ENCODE peak calls at places on chromosomes 5 and 9, in eight cellular contexts. One of them, this sample, is unnamed.

GRCh38 chr9:18847576-18848275 is 185.3 kb downstream of the SAXO1 start:
- DNase-seq in 8988T: no peak
- DNase-seq in osteocyte: no peak
- DNase-seq in NCI-H1105: no peak
- DNase-seq in naive B cell: no peak
- DNase-seq in posterior cingulate gyrus: no peak
- DNase-seq in CD8-positive, alpha-beta T cell: no peak
- DNase-seq in hypothalamus: no peak
- DNase-seq in this sample: no peak

GRCh38 chr5:142235050-142235797 is 89.6 kb downstream of the SPRY4 start:
- DNase-seq in CD8-positive, alpha-beta T cell: no peak
- DNase-seq in 8988T: no peak
- DNase-seq in naive B cell: no peak
- DNase-seq in hypothalamus: no peak
- DNase-seq in NCI-H1105: no peak
- DNase-seq in posterior cingulate gyrus: no peak
- DNase-seq in osteocyte: no peak
- DNase-seq in this sample: peak

GRCh38 chr5:35938518-35939227 is at the start of gene CAPSL:
- DNase-seq in osteocyte: no peak
- DNase-seq in naive B cell: no peak
- DNase-seq in posterior cingulate gyrus: no peak
- DNase-seq in CD8-positive, alpha-beta T cell: no peak
- DNase-seq in hypothalamus: peak
- DNase-seq in 8988T: no peak
- DNase-seq in NCI-H1105: peak
- DNase-seq in this sample: peak

GRCh38 chr5:58934629-58935097 is 351.8 kb downstream of the RAB3C start:
- DNase-seq in naive B cell: no peak
- DNase-seq in hypothalamus: no peak
- DNase-seq in osteocyte: no peak
- DNase-seq in posterior cingulate gyrus: no peak
- DNase-seq in NCI-H1105: no peak
- DNase-seq in 8988T: no peak
- DNase-seq in CD8-positive, alpha-beta T cell: no peak
- DNase-seq in this sample: no peak

GRCh38 chr9:135344915-135345500 is 134.6 kb upstream of the PPP1R26 start:
- DNase-seq in 8988T: no peak
- DNase-seq in posterior cingulate gyrus: peak
- DNase-seq in NCI-H1105: no peak
- DNase-seq in naive B cell: no peak
- DNase-seq in CD8-positive, alpha-beta T cell: no peak
- DNase-seq in hypothalamus: no peak
- DNase-seq in osteocyte: no peak
- DNase-seq in this sample: no peak

GRCh38 chr9:12956261-12956660 is 181.4 kb downstream of the LURAP1L start:
- DNase-seq in CD8-positive, alpha-beta T cell: no peak
- DNase-seq in naive B cell: no peak
- DNase-seq in osteocyte: no peak
- DNase-seq in posterior cingulate gyrus: no peak
- DNase-seq in 8988T: no peak
- DNase-seq in NCI-H1105: no peak
- DNase-seq in hypothalamus: no peak
- DNase-seq in this sample: no peak

GRCh38 chr9:130835441-130836298 is 616 bp downstream of the ABL1 start:
- DNase-seq in naive B cell: peak
- DNase-seq in osteocyte: no peak
- DNase-seq in CD8-positive, alpha-beta T cell: peak
- DNase-seq in hypothalamus: no peak
- DNase-seq in posterior cingulate gyrus: peak
- DNase-seq in NCI-H1105: peak
- DNase-seq in 8988T: peak
- DNase-seq in this sample: peak

GRCh38 chr5:374631-375335 is 53.3 kb downstream of the AHRR start:
- DNase-seq in posterior cingulate gyrus: peak
- DNase-seq in CD8-positive, alpha-beta T cell: no peak
- DNase-seq in osteocyte: peak
- DNase-seq in 8988T: no peak
- DNase-seq in NCI-H1105: no peak
- DNase-seq in hypothalamus: no peak
- DNase-seq in naive B cell: no peak
- DNase-seq in this sample: no peak

GRCh38 chr9:5793812-5794211 is 39.1 kb downstream of the ERMP1 start:
- DNase-seq in osteocyte: no peak
- DNase-seq in posterior cingulate gyrus: no peak
- DNase-seq in CD8-positive, alpha-beta T cell: no peak
- DNase-seq in naive B cell: no peak
- DNase-seq in hypothalamus: no peak
- DNase-seq in NCI-H1105: no peak
- DNase-seq in 8988T: no peak
- DNase-seq in this sample: no peak

GRCh38 chr9:97980918-97981827 is 2.0 kb upstream of the ANP32B start:
- DNase-seq in naive B cell: no peak
- DNase-seq in osteocyte: no peak
- DNase-seq in hypothalamus: peak
- DNase-seq in NCI-H1105: no peak
- DNase-seq in CD8-positive, alpha-beta T cell: no peak
- DNase-seq in posterior cingulate gyrus: peak
- DNase-seq in 8988T: no peak
- DNase-seq in this sample: peak

GRCh38 chr9:13513710-13514444 is 234.4 kb upstream of the MPDZ start:
- DNase-seq in posterior cingulate gyrus: no peak
- DNase-seq in naive B cell: no peak
- DNase-seq in NCI-H1105: no peak
- DNase-seq in CD8-positive, alpha-beta T cell: no peak
- DNase-seq in osteocyte: no peak
- DNase-seq in hypothalamus: no peak
- DNase-seq in 8988T: no peak
- DNase-seq in this sample: peak

GRCh38 chr9:136085815-136086212 is 9.3 kb downstream of the NACC2 start:
- DNase-seq in CD8-positive, alpha-beta T cell: peak
- DNase-seq in naive B cell: no peak
- DNase-seq in posterior cingulate gyrus: peak
- DNase-seq in hypothalamus: peak
- DNase-seq in 8988T: peak
- DNase-seq in NCI-H1105: no peak
- DNase-seq in osteocyte: no peak
- DNase-seq in this sample: no peak

GRCh38 chr9:5893134-5893505 is 2.4 kb downstream of the MLANA start:
- DNase-seq in osteocyte: no peak
- DNase-seq in CD8-positive, alpha-beta T cell: no peak
- DNase-seq in naive B cell: no peak
- DNase-seq in posterior cingulate gyrus: no peak
- DNase-seq in NCI-H1105: no peak
- DNase-seq in 8988T: no peak
- DNase-seq in hypothalamus: no peak
- DNase-seq in this sample: no peak

GRCh38 chr9:132882616-132883015 is 3.9 kb downstream of the SPACA9 start:
- DNase-seq in hypothalamus: no peak
- DNase-seq in posterior cingulate gyrus: peak
- DNase-seq in NCI-H1105: no peak
- DNase-seq in naive B cell: no peak
- DNase-seq in osteocyte: no peak
- DNase-seq in CD8-positive, alpha-beta T cell: no peak
- DNase-seq in 8988T: no peak
- DNase-seq in this sample: no peak

This sample was measured in nephron progenitor cell.